ENCODE peak calls at places on chromosomes 16 and 17, in six cellular contexts. F is HCT116, T is H1, A is A549, I is GM23248, O is SJCRH30. K is an unnamed sample.

GRCh38 chr17:47692895-47693666 is 880 bp upstream of the TBKBP1 start:
- DNase-seq in F (no peak), T (no peak), A (no peak), I (peak), O (peak), K (no peak)

GRCh38 chr17:61904094-61904710 is 23.6 kb downstream of the INTS2 start:
- DNase-seq in F (no peak), T (no peak), A (no peak), I (no peak), O (no peak), K (no peak)

GRCh38 chr17:46876353-46876887 is 25.0 kb downstream of the WNT9B start:
- DNase-seq in F (peak), T (no peak), A (peak), I (no peak), O (no peak), K (no peak)

GRCh38 chr16:82609140-82609539 is 17.6 kb upstream of the CDH13 start:
- DNase-seq in F (no peak), T (no peak), A (no peak), I (no peak), O (peak), K (no peak)

GRCh38 chr16:82751020-82751419 is 124.3 kb downstream of the CDH13 start:
- DNase-seq in F (no peak), T (no peak), A (no peak), I (no peak), O (no peak), K (no peak)

GRCh38 chr16:13083687-13084086 is 182.3 kb downstream of the SHISA9 start:
- DNase-seq in F (no peak), T (no peak), A (no peak), I (no peak), O (no peak), K (no peak)

GRCh38 chr16:1244881-1245280 is 4.4 kb downstream of the TPSAB1 start:
- DNase-seq in F (no peak), T (no peak), A (no peak), I (no peak), O (no peak), K (no peak)

GRCh38 chr17:72985882-72986720 is 106.4 kb downstream of the SLC39A11 start:
- DNase-seq in F (peak), T (peak), A (peak), I (peak), O (peak), K (peak)

GRCh38 chr16:85555549-85556455 is 57.3 kb upstream of the GSE1 start:
- DNase-seq in F (no peak), T (no peak), A (peak), I (peak), O (no peak), K (no peak)

GRCh38 chr17:50872710-50873424 is 6.7 kb upstream of the TOB1 start:
- DNase-seq in F (no peak), T (no peak), A (no peak), I (peak), O (no peak), K (no peak)

GRCh38 chr17:37849617-37849972 is 74.6 kb upstream of the TBC1D3K start:
- DNase-seq in F (no peak), T (no peak), A (no peak), I (no peak), O (no peak), K (no peak)

GRCh38 chr17:36628576-36628975 is 27.2 kb downstream of the MRM1 start:
- DNase-seq in F (no peak), T (no peak), A (no peak), I (no peak), O (no peak), K (no peak)

GRCh38 chr17:42682400-42683384 is at the start of gene CNTNAP1:
- DNase-seq in F (no peak), T (no peak), A (peak), I (peak), O (peak), K (no peak)

GRCh38 chr16:85650864-85651811 is 37.6 kb downstream of the GINS2 start:
- DNase-seq in F (no peak), T (no peak), A (no peak), I (no peak), O (peak), K (no peak)

GRCh38 chr16:82793550-82794244 is 166.9 kb downstream of the CDH13 start:
- DNase-seq in F (no peak), T (no peak), A (no peak), I (no peak), O (no peak), K (no peak)

GRCh38 chr16:53912155-53912554 is 208.2 kb downstream of the FTO start:
- DNase-seq in F (no peak), T (no peak), A (no peak), I (no peak), O (no peak), K (no peak)

GRCh38 chr16:72922714-72923113 is 125.2 kb downstream of the ZFHX3 start:
- DNase-seq in F (no peak), T (no peak), A (no peak), I (no peak), O (no peak), K (no peak)

GRCh38 chr16:21208831-21209230 is 2.5 kb downstream of the ZP2 start:
- DNase-seq in F (no peak), T (no peak), A (no peak), I (no peak), O (no peak), K (no peak)

GRCh38 chr17:608911-609882 is 105.4 kb downstream of the VPS53 start:
- DNase-seq in F (no peak), T (no peak), A (no peak), I (peak), O (no peak), K (no peak)

GRCh38 chr16:21166561-21166961 is 8.1 kb downstream of the LDAF1 start:
- DNase-seq in F (no peak), T (no peak), A (no peak), I (peak), O (peak), K (no peak)

GRCh38 chr16:3119701-3120408 is 7.5 kb downstream of the ZNF205 start:
- DNase-seq in F (no peak), T (no peak), A (no peak), I (no peak), O (no peak), K (no peak)

GRCh38 chr16:74100405-74101316 is 196.0 kb upstream of the PSMD7 start:
- DNase-seq in F (no peak), T (no peak), A (no peak), I (no peak), O (no peak), K (no peak)

GRCh38 chr17:83077411-83077810 is 2.0 kb upstream of the METRNL start:
- DNase-seq in F (no peak), T (no peak), A (no peak), I (no peak), O (no peak), K (no peak)

GRCh38 chr17:83076930-83077329 is 2.5 kb upstream of the METRNL start:
- DNase-seq in F (no peak), T (no peak), A (peak), I (no peak), O (no peak), K (no peak)

GRCh38 chr17:83079766-83080616 is 582 bp downstream of the METRNL start:
- DNase-seq in F (no peak), T (no peak), A (no peak), I (peak), O (no peak), K (no peak)

GRCh38 chr17:83079340-83079747 is at the start of gene METRNL:
- DNase-seq in F (no peak), T (no peak), A (peak), I (peak), O (peak), K (no peak)

GRCh38 chr17:83078378-83079339 is 750 bp upstream of the METRNL start:
- DNase-seq in F (no peak), T (no peak), A (no peak), I (peak), O (no peak), K (no peak)
- H3K27ac ChIP-seq in F (peak), T (no peak), A (peak), I (peak), O (no peak), K (no peak)

GRCh38 chr16:69417537-69418199 is 6.8 kb upstream of the CYB5B start:
- DNase-seq in F (no peak), T (no peak), A (peak), I (peak), O (no peak), K (no peak)
- H3K27ac ChIP-seq in F (peak), T (no peak), A (peak), I (peak), O (no peak), K (peak)

GRCh38 chr17:77941004-77941403 is 17.5 kb upstream of the TNRC6C start:
- DNase-seq in F (no peak), T (no peak), A (no peak), I (no peak), O (no peak), K (no peak)
- H3K27ac ChIP-seq in F (no peak), T (no peak), A (no peak), I (no peak), O (no peak), K (no peak)

GRCh38 chr16:5010576-5011329 is 23.0 kb downstream of the NAGPA start:
- DNase-seq in F (no peak), T (no peak), A (no peak), I (no peak), O (no peak), K (no peak)
- H3K27ac ChIP-seq in F (no peak), T (no peak), A (no peak), I (no peak), O (no peak), K (no peak)

GRCh38 chr17:75181608-75182318 is 996 bp downstream of the SUMO2 start:
- DNase-seq in F (no peak), T (no peak), A (no peak), I (peak), O (peak), K (no peak)

GRCh38 chr17:75181110-75181509 is 1.6 kb downstream of the SUMO2 start:
- DNase-seq in F (no peak), T (no peak), A (no peak), I (peak), O (no peak), K (no peak)

GRCh38 chr17:75182319-75182568 is 515 bp downstream of the SUMO2 start:
- DNase-seq in F (no peak), T (no peak), A (no peak), I (no peak), O (no peak), K (no peak)

GRCh38 chr17:75182569-75183436 is at the start of gene SUMO2:
- DNase-seq in F (peak), T (peak), A (peak), I (peak), O (peak), K (peak)

DNA sequence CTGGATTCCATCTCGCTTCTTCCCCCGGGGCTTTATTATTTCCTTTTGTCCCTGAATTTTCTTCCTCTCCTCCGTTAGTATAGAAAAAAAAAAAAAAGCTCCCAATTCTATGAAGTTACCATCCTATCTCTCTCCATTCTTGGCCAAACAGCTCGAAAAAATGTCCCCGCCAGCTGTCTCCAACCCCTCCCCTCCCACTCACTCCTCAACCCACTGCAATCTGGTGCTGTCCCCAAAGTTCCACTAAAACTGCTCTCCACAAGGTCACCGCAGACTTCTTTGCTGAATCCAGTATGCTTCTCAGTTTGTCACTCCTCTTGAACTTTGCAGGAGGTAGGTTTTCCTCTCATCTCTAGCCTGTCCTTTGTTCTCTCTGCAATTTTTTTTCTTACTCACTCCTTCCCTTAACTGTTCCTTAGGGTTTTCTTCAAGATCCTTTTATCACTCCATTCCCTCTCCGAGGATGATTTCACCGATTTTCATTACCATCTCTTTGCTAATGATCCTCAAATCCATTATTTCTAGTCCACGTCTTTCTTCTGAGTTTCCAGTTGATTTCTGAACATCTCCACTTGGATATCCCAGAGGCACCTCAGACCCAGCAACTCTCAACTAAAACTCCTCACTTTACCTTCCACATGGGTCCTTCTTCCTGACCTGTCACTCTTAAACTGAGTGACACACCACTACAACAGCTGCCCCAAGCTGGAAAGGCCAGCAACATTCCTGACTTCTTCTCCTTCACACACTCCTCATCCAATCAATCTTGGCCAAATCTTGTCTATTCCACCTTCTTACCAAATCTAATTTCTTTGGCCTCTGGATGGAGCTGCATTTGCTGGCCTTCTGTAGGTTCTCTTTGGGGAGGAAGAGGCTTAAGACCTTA is 1.5 kb upstream of the SUMO2 start:
- DNase-seq in F (no peak), T (no peak), A (no peak), I (no peak), O (no peak), K (no peak)
- H3K27ac ChIP-seq in F (peak), T (no peak), A (no peak), I (no peak), O (no peak), K (no peak)

DNA sequence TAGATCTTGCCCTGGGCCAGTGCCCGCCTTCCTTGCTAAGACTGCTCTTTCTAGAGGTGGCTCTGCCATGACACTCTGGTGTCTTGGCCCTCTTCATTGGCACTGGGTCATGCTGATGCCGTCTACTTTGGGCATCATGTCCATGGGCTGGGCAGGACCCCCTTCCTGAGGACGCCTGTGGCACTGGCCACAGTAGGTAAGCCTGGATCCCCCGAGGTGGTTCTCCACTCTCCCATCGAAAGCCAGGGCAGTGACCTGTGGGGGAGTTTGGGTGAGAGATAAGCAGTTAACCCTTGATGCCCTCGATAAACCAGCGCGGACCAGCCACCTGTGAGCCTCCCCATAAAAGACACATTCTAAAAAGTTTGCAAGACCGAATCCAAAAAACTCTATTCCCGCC is 20.0 kb upstream of the ITGB4 start:
- DNase-seq in F (no peak), T (no peak), A (no peak), I (no peak), O (no peak), K (no peak)
- H3K27ac ChIP-seq in F (peak), T (no peak), A (peak), I (peak), O (no peak), K (peak)

K was measured in AG04450.